ENCODE peak calls at places on chromosomes 16 and 17, in four cellular contexts. O, S, Y and Z are unnamed samples. For H3K27me3, the result is how much of the 10 kb centered on the place peaks cover.

GRCh38 chr16:46830902-46831647 is at the start of gene C16orf87:
- DNase-seq in Y (peak), O (peak), S (peak), Z (peak)

GRCh38 chr16:2914233-2914632 is 2.5 kb downstream of the FLYWCH1 start:
- DNase-seq in O (no peak), Y (no peak), S (no peak), Z (no peak)

GRCh38 chr17:36616391-36617029 is 15.1 kb downstream of the MRM1 start:
- DNase-seq in O (no peak), S (no peak), Y (no peak), Z (no peak)

GRCh38 chr17:80169784-80170500 is at the start of gene CARD14:
- DNase-seq in O (peak), Y (peak), S (peak), Z (no peak)

GRCh38 chr16:51148674-51149228 is 2.3 kb downstream of the SALL1 start:
- DNase-seq in Y (no peak), S (no peak), O (no peak), Z (no peak)

GRCh38 chr16:3020604-3021448 is 658 bp downstream of the TNFRSF12A start:
- DNase-seq in Y (peak), S (peak), O (peak), Z (peak)

GRCh38 chr17:51221322-51221721 is 38.5 kb downstream of the MBTD1 start:
- DNase-seq in S (no peak), Y (no peak), O (no peak), Z (no peak)

GRCh38 chr17:4852504-4853075 is 19.4 kb downstream of the MINK1 start:
- DNase-seq in O (no peak), Y (peak), S (no peak), Z (no peak)

GRCh38 chr17:37607637-37608368 is 1.4 kb downstream of the SYNRG start:
- DNase-seq in Y (no peak), S (no peak), O (no peak), Z (no peak)

GRCh38 chr16:29813644-29814562 is 1.9 kb downstream of the PRRT2 start:
- DNase-seq in Y (no peak), S (no peak), O (no peak), Z (no peak)
- H3K4me3 ChIP-seq in Y (peak), S (no peak), O (no peak), Z (no peak)

GRCh38 chr17:48519427-48519826 is 11.4 kb downstream of the HOXB1 start:
- DNase-seq in O (no peak), S (no peak), Y (no peak), Z (no peak)

GRCh38 chr17:48517478-48517877 is 13.3 kb downstream of the HOXB1 start:
- DNase-seq in O (no peak), Y (no peak), S (no peak), Z (no peak)

GRCh38 chr17:48522990-48523389 is 7.8 kb downstream of the HOXB1 start:
- DNase-seq in O (no peak), Y (no peak), S (no peak), Z (no peak)

GRCh38 chr17:48520631-48521045 is 10.2 kb downstream of the HOXB1 start:
- DNase-seq in O (no peak), S (no peak), Y (no peak), Z (no peak)

DNA sequence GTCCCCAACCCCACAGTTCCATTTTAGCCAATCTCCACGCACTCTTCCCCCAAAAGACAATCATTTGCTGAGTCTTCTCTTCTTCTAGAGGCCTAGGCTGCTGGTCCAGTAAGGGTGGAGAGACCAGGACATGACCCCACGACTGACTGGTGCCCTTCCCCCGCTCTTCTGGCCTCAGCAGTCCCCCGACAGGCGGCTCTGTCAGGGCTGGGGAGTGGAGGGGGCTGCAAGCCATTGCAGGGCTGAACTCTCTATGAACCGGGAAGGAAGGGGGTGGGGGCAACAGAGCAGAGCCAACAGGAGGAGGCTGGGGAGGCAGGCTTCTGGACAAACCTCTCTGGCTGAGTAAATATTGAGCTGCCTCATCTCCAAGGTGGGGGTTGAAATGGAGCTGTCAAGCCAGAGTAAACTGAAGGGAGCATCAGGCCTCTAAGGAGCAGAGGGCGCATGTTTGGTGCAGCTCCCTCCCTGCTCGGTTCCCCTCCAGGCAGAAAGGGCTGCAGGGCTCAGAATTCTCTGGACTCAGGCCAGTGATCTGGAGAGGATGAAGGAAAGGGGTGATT is 8.7 kb downstream of the HOXB1 start:
- DNase-seq in Y (no peak), O (peak), S (no peak), Z (no peak)
- H3K27me3 ChIP-seq in Y (half or more), O (under half), S (half or more), Z (under half)

GRCh38 chr17:35560703-35561102 is at the start of gene SLFN14:
- DNase-seq in S (no peak), Y (no peak), O (no peak), Z (peak)
- TF ChIP-seq POLR2AphosphoS5 in S (no peak), Y (no peak), O (no peak), Z (no peak)

DNA sequence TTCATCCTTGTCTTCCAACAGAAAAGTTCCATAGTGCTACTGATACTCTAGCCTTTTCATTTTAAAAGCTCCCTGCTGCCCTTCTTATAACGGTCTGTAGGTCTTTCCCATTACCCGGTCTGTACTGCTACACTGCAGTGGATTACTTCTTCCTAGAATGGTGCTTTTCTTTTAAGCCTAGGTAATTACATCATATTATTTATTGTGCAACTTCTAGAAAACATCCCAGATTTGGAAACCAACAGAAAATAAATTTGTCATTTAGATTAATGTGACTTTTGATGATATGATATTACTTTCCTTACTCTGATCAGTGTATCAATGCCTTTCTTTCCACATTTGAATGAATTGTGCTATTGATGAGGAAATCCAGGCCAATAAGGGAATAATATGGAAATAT is 199.4 kb downstream of the TANC2 start:
- DNase-seq in O (no peak), Y (no peak), S (no peak), Z (no peak)
- H3K4me3 ChIP-seq in O (no peak), Y (no peak), S (no peak), Z (no peak)

GRCh38 chr17:22304667-22305303 is 612.5 kb downstream of the KCNJ18 start:
- DNase-seq in S (no peak), Y (no peak), O (no peak), Z (no peak)
- H3K27me3 ChIP-seq in S (under half), Y (under half), O (under half), Z (under half)

GRCh38 chr16:30660424-30661251 is 2.4 kb downstream of the FBRS start:
- DNase-seq in O (no peak), S (no peak), Y (no peak), Z (no peak)

GRCh38 chr16:30659507-30660423 is 1.5 kb downstream of the FBRS start:
- DNase-seq in O (no peak), Y (peak), S (no peak), Z (peak)

GRCh38 chr16:30657866-30658730 is at the start of gene FBRS:
- DNase-seq in S (peak), O (peak), Y (peak), Z (peak)

GRCh38 chr16:30656974-30657865 is 1.0 kb upstream of the FBRS start:
- DNase-seq in O (no peak), Y (no peak), S (no peak), Z (no peak)

GRCh38 chr16:30658731-30659506 is 688 bp downstream of the FBRS start:
- DNase-seq in O (no peak), S (peak), Y (peak), Z (peak)
- TF ChIP-seq POLR2AphosphoS5 in O (peak), S (no peak), Y (no peak), Z (no peak)